ENCODE peak calls at places on chromosomes 13 and 19, in five cellular contexts. Z is vagina, F is heart left ventricle, J is HepG2, O is thyroid gland. M is an unnamed sample.

GRCh38 chr13:111262715-111263114 is 57.7 kb upstream of the TEX29 start:
- DNase-seq in Z (no peak), F (no peak), J (no peak), O (no peak), M (no peak)

GRCh38 chr19:8626823-8627222 is 3.6 kb upstream of the NFILZ start:
- DNase-seq in Z (no peak), F (no peak), J (no peak), O (no peak), M (no peak)

GRCh38 chr13:73293902-73294523 is 235.2 kb downstream of the KLF5 start:
- DNase-seq in Z (no peak), F (no peak), J (peak), O (no peak), M (no peak)

GRCh38 chr13:103351035-103351828 is 285.0 kb upstream of the SLC10A2 start:
- DNase-seq in Z (no peak), F (peak), J (no peak), O (no peak), M (no peak)

GRCh38 chr19:29662604-29663404 is 2.5 kb upstream of the PLEKHF1 start:
- DNase-seq in Z (no peak), F (peak), J (no peak), O (peak), M (peak)

GRCh38 chr19:35901055-35901644 is 810 bp upstream of the NFKBID start:
- DNase-seq in Z (no peak), F (no peak), J (no peak), O (no peak), M (no peak)

GRCh38 chr13:74920361-74920760 is 561.6 kb downstream of the TBC1D4 start:
- DNase-seq in Z (no peak), F (no peak), J (no peak), O (no peak), M (no peak)

GRCh38 chr13:97360610-97361009 is 73.4 kb upstream of the RAP2A start:
- DNase-seq in Z (no peak), F (no peak), J (no peak), O (no peak), M (no peak)

GRCh38 chr13:54637377-54637776 is 1608.8 kb downstream of the OLFM4 start:
- DNase-seq in Z (no peak), F (no peak), J (peak), O (no peak), M (no peak)

GRCh38 chr19:46426035-46426505 is 2.7 kb downstream of the PNMA8C start:
- DNase-seq in Z (no peak), F (no peak), J (peak), O (peak), M (no peak)

GRCh38 chr19:11373166-11373884 is 1.1 kb upstream of the SWSAP1 start:
- DNase-seq in Z (no peak), F (no peak), J (no peak), O (peak), M (no peak)

GRCh38 chr19:29800086-29800825 is 11.5 kb upstream of the CCNE1 start:
- DNase-seq in Z (no peak), F (no peak), J (no peak), O (no peak), M (no peak)

GRCh38 chr19:48489608-48490216 is 20.5 kb downstream of the CYTH2 start:
- DNase-seq in Z (no peak), F (peak), J (peak), O (peak), M (peak)

GRCh38 chr19:4304509-4305252 is at the start of gene FSD1:
- DNase-seq in Z (no peak), F (no peak), J (no peak), O (no peak), M (peak)

GRCh38 chr13:102847272-102848234 is 1.7 kb downstream of the ERCC5 start:
- DNase-seq in Z (no peak), F (no peak), J (no peak), O (no peak), M (peak)

GRCh38 chr13:32682740-32683139 is 96.5 kb downstream of the PDS5B start:
- DNase-seq in Z (no peak), F (no peak), J (no peak), O (no peak), M (no peak)

GRCh38 chr13:34696296-34696695 is 245.8 kb upstream of the NBEA start:
- DNase-seq in Z (no peak), F (no peak), J (no peak), O (no peak), M (no peak)

GRCh38 chr19:58399903-58400637 is 4.6 kb downstream of the RNF225 start:
- DNase-seq in Z (no peak), F (no peak), J (no peak), O (no peak), M (no peak)

GRCh38 chr19:8363803-8364771 is at the start of gene ANGPTL4:
- DNase-seq in Z (no peak), F (peak), J (no peak), O (peak), M (peak)

GRCh38 chr13:28059214-28059613 is 41.2 kb downstream of the FLT3 start:
- DNase-seq in Z (no peak), F (peak), J (peak), O (peak), M (peak)

GRCh38 chr19:44890366-44891015 is 563 bp upstream of the TOMM40 start:
- DNase-seq in Z (peak), F (no peak), J (peak), O (peak), M (peak)

GRCh38 chr19:33388817-33389573 is 15.5 kb downstream of the CEBPG start:
- DNase-seq in Z (no peak), F (peak), J (no peak), O (peak), M (no peak)

GRCh38 chr19:41694831-41695635 is 7.0 kb upstream of the CEACAM7 start:
- DNase-seq in Z (peak), F (no peak), J (no peak), O (no peak), M (no peak)

GRCh38 chr13:44810067-44810840 is 179.0 kb downstream of the NUFIP1 start:
- DNase-seq in Z (no peak), F (peak), J (no peak), O (peak), M (no peak)

GRCh38 chr13:26698392-26699196 is 62.0 kb downstream of the GPR12 start:
- DNase-seq in Z (no peak), F (peak), J (peak), O (peak), M (peak)

GRCh38 chr19:32012886-32013635 is 332.3 kb upstream of the ZNF507 start:
- DNase-seq in Z (peak), F (no peak), J (no peak), O (no peak), M (no peak)

GRCh38 chr19:6056801-6057650 is 53.3 kb downstream of the RFX2 start:
- DNase-seq in Z (peak), F (peak), J (peak), O (peak), M (peak)

GRCh38 chr13:78012046-78012445 is 93.4 kb upstream of the EDNRB start:
- DNase-seq in Z (no peak), F (no peak), J (no peak), O (no peak), M (no peak)

GRCh38 chr13:108734676-108735075 is 105.3 kb downstream of the MYO16 start:
- DNase-seq in Z (no peak), F (no peak), J (no peak), O (no peak), M (no peak)

GRCh38 chr13:112722433-112723250 is 32.8 kb downstream of the ATP11A start:
- DNase-seq in Z (no peak), F (peak), J (peak), O (peak), M (peak)

GRCh38 chr13:109165417-109165904 is 536.0 kb downstream of the MYO16 start:
- DNase-seq in Z (no peak), F (no peak), J (no peak), O (no peak), M (no peak)

GRCh38 chr13:40220299-40220935 is 446.0 kb downstream of the FOXO1 start:
- DNase-seq in Z (no peak), F (no peak), J (no peak), O (no peak), M (no peak)

GRCh38 chr19:46392252-46392801 is 21.0 kb downstream of the CCDC8 start:
- DNase-seq in Z (no peak), F (no peak), J (no peak), O (no peak), M (no peak)

GRCh38 chr19:16293133-16294085 is 31.2 kb upstream of the KLF2 start:
- DNase-seq in Z (no peak), F (peak), J (no peak), O (peak), M (peak)
- TF ChIP-seq POLR2A in Z (no peak), F (no peak), J (no peak), O (no peak), M (no peak)

DNA sequence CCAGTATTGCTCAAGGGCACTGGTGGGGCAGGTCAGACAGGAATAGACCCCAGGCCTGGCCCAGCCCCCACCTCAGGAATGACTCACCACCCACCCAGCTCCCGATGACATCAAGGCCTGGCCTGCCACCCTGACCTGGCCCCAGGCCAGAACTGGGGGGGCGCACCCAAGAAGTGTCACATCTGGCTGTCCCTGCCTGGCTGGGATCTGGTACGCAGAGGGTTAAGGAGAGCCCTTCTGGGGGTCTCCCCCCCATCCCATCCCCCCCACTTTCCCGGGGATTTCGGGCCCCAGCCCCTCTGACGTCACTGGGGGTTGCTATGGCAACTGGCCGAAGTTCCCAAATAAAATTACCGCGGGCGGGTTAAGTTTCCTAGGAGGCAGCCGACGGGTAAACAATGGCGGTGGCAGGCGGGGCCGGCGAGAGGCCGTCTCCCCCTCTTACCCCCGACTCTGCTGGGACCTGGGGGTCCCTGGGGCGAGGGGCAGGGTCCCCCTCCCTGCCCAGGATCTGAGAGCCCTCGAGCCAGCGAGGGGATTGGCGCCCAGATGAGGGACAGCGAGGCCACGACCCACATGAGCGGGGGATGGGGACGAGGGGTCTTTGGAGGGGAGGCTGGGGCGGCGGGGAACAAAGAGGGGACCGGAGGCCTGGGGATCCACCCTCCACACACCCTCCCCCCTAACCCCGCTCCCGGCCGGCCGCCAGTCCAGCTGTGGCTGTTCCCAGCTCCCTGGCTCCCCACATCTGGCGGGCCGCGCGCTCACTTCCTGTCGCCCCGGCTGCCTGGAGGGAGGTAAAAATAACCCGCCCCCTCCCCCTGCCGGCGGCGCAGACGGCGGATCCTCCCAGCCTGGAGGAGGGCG is 29.7 kb upstream of the NANOS3 start:
- DNase-seq in Z (no peak), F (peak), J (peak), O (peak), M (peak)
- TF ChIP-seq POLR2A in Z (peak), F (no peak), J (peak), O (peak), M (peak)

DNA sequence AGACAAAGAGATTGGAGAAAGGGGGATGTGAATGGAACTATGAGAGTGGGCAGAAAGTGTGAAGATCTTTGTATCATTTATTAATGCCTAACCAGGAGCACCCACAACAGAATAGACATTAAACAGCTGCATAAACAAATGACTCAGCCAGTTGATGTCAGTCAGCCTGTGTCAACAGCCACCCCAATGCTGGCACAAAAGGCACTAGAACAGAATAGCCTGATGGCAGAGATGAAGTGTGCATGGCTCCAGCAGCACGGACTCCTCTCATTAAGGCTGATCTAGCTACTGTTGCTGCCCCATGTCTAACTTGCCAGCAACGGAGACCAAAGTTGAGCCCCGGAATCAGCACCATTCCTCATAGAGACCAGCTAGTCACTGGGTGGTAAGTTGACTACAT is 7.8 kb downstream of the CPB2 start:
- DNase-seq in Z (no peak), F (no peak), J (no peak), O (no peak), M (no peak)
- TF ChIP-seq POLR2A in Z (no peak), F (no peak), J (no peak), O (no peak), M (no peak)

GRCh38 chr19:54364775-54365257 is at the start of gene LAIR1:
- DNase-seq in Z (no peak), F (peak), J (no peak), O (no peak), M (no peak)
- TF ChIP-seq POLR2A in Z (no peak), F (no peak), J (no peak), O (no peak), M (no peak)

DNA sequence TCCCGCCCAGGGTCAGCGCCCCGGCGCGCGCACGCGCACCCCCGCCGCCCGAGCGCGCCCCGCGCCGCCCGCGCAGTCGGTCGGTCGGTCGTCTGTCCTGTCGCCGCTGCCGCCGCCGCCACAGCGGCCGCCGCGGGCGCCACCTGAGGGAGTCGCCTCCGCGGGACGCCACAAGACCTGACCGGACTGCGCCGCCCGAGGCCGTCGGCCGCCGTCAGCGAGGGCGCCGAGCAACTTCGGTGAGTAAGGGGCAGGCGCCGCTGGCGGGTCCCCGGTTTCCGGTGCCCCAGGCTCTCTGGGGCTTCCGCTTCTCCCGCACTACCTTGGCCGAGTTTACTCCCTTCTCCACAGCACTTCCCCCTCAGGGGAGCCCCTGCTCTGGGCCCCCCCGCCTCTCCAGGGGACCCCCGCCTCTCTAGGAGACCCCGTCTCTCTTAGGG is 19.6 kb upstream of the GATAD2A start:
- DNase-seq in Z (no peak), F (no peak), J (no peak), O (no peak), M (peak)
- TF ChIP-seq POLR2A in Z (peak), F (no peak), J (peak), O (peak), M (peak)

GRCh38 chr19:50870417-50871089 is 2.7 kb upstream of the KLK2 start:
- DNase-seq in Z (no peak), F (no peak), J (peak), O (no peak), M (no peak)
- TF ChIP-seq POLR2A in Z (no peak), F (no peak), J (no peak), O (no peak), M (no peak)

GRCh38 chr19:2507109-2507508 is 31.2 kb downstream of the GADD45B start:
- DNase-seq in Z (no peak), F (no peak), J (peak), O (no peak), M (peak)
- TF ChIP-seq POLR2A in Z (no peak), F (no peak), J (no peak), O (no peak), M (peak)

GRCh38 chr13:48414501-48414900 is 1.6 kb upstream of the LPAR6 start:
- DNase-seq in Z (no peak), F (no peak), J (no peak), O (no peak), M (no peak)

GRCh38 chr13:48415516-48415915 is 2.6 kb upstream of the LPAR6 start:
- DNase-seq in Z (no peak), F (no peak), J (no peak), O (no peak), M (no peak)

GRCh38 chr13:48411281-48412099 is 1.4 kb downstream of the LPAR6 start:
- DNase-seq in Z (no peak), F (peak), J (no peak), O (no peak), M (peak)

GRCh38 chr13:48412100-48412556 is 785 bp downstream of the LPAR6 start:
- DNase-seq in Z (no peak), F (no peak), J (no peak), O (no peak), M (peak)

DNA sequence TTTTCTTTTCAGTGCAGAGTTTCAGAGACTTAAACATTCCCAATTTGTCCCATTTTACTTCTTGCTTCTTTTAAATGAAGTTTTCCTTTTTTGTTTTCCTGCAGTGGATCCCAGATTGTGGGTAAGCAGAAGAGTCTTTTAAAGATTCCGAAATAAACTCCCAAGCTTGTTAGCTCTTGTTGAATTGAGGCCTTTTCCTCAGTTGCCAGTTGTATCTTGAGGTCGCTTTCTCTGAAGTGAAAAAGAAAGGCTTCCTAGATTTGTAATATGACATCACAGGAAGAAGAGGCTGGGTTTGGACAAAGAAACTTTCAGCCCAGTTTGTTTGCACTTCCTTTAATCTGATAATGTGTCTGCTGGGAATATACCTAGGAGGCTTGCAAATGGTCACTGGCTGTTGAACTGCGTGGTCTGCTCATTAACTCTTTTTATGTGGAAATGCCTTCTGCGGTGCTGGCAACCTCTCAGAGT is at the start of gene LPAR6:
- DNase-seq in Z (no peak), F (no peak), J (peak), O (no peak), M (peak)
- TF ChIP-seq POLR2A in Z (peak), F (no peak), J (peak), O (no peak), M (peak)